ENCODE peak calls at places on chromosome 7, in five cellular contexts. H is upper lobe of left lung, K is GM12865, D is neural crest cell, A is mucosa of gallbladder. Q is an unnamed sample.

GRCh38 chr7:105718511-105718925 is 137.2 kb upstream of the EFCAB10 start:
- DNase-seq in H (no peak), K (no peak), D (no peak), A (peak; percentile 47), Q (no peak)

GRCh38 chr7:36810476-36810875 is 86.2 kb upstream of the AOAH start:
- DNase-seq in H (no peak), K (no peak), D (no peak), A (no peak), Q (no peak)

GRCh38 chr7:134458341-134458805 is 527 bp downstream of the AKR1B1 start:
- DNase-seq in H (peak; percentile 90), K (peak; percentile 72), D (peak; percentile 60), A (peak; percentile 52), Q (peak; percentile 45)

GRCh38 chr7:40903872-40904271 is 769.1 kb downstream of the SUGCT start:
- DNase-seq in H (no peak), K (no peak), D (no peak), A (no peak), Q (no peak)

GRCh38 chr7:44634839-44635591 is 28.6 kb downstream of the OGDH start:
- DNase-seq in H (peak; percentile 62), K (no peak), D (no peak), A (peak; percentile 42), Q (no peak)

GRCh38 chr7:22647451-22648257 is 79.3 kb upstream of the IL6 start:
- DNase-seq in H (no peak), K (no peak), D (no peak), A (no peak), Q (peak; percentile 91)

GRCh38 chr7:47327698-47328391 is 254.1 kb downstream of the TNS3 start:
- DNase-seq in H (peak; percentile 93), K (no peak), D (peak; percentile 82), A (peak; percentile 80), Q (peak; percentile 78)

GRCh38 chr7:119482209-119482608 is 790.8 kb upstream of the KCND2 start:
- DNase-seq in H (peak; percentile 1), K (peak; percentile 70), D (peak; percentile 10), A (no peak), Q (peak; percentile 7)

GRCh38 chr7:110786576-110786975 is 304.4 kb upstream of the LRRN3 start:
- DNase-seq in H (no peak), K (no peak), D (no peak), A (no peak), Q (no peak)

GRCh38 chr7:145729701-145730100 is 386.9 kb upstream of the CNTNAP2 start:
- DNase-seq in H (no peak), K (no peak), D (no peak), A (no peak), Q (peak; percentile 35)

GRCh38 chr7:18306696-18307095 is 188.9 kb upstream of the HDAC9 start:
- DNase-seq in H (no peak), K (no peak), D (no peak), A (no peak), Q (no peak)

GRCh38 chr7:34190299-34190698 is 285.0 kb downstream of the BMPER start:
- DNase-seq in H (no peak), K (no peak), D (no peak), A (no peak), Q (no peak)

GRCh38 chr7:4066206-4066605 is 615.9 kb upstream of the FOXK1 start:
- DNase-seq in H (no peak), K (no peak), D (no peak), A (no peak), Q (no peak)

GRCh38 chr7:5210751-5211338 is 20.8 kb downstream of the WIPI2 start:
- DNase-seq in H (no peak), K (no peak), D (no peak), A (no peak), Q (peak; percentile 14)

GRCh38 chr7:73735526-73735905 is 3.1 kb downstream of the ABHD11 start:
- DNase-seq in H (no peak), K (no peak), D (no peak), A (no peak), Q (no peak)

GRCh38 chr7:40542982-40543741 is 408.4 kb downstream of the SUGCT start:
- DNase-seq in H (no peak), K (no peak), D (no peak), A (no peak), Q (peak; percentile 35)

GRCh38 chr7:114790526-114790925 is 131.4 kb upstream of the MDFIC start:
- DNase-seq in H (no peak), K (no peak), D (no peak), A (no peak), Q (peak; percentile 4)

GRCh38 chr7:130345725-130346124 is 1.1 kb downstream of the CPA5 start:
- DNase-seq in H (no peak), K (no peak), D (no peak), A (no peak), Q (no peak)

GRCh38 chr7:31549621-31550020 is 35.7 kb downstream of the ITPRID1 start:
- DNase-seq in H (no peak), K (no peak), D (no peak), A (no peak), Q (no peak)

GRCh38 chr7:47587389-47587788 is 5.5 kb upstream of the TNS3 start:
- DNase-seq in H (no peak), K (no peak), D (no peak), A (no peak), Q (no peak)

GRCh38 chr7:46810986-46811385 is 770.9 kb downstream of the TNS3 start:
- DNase-seq in H (no peak), K (no peak), D (no peak), A (no peak), Q (no peak)

GRCh38 chr7:129925416-129926002 is 27.3 kb downstream of the UBE2H start:
- DNase-seq in H (no peak), K (no peak), D (no peak), A (no peak), Q (peak; percentile 39)

GRCh38 chr7:148773344-148773743 is 74.6 kb downstream of the CUL1 start:
- DNase-seq in H (no peak), K (peak; percentile 56), D (no peak), A (no peak), Q (peak; percentile 88)

GRCh38 chr7:131538791-131539179 is 17.6 kb downstream of the PODXL start:
- DNase-seq in H (no peak), K (no peak), D (no peak), A (no peak), Q (no peak)

GRCh38 chr7:94510582-94511456 is 1.2 kb downstream of the CASD1 start:
- DNase-seq in H (no peak), K (peak; percentile 42), D (peak; percentile 31), A (peak; percentile 20), Q (peak; percentile 12)

GRCh38 chr7:92973964-92974363 is 137.6 kb upstream of the CDK6 start:
- DNase-seq in H (no peak), K (no peak), D (no peak), A (no peak), Q (peak; percentile 19)

GRCh38 chr7:105673367-105674188 is 92.3 kb upstream of the EFCAB10 start:
- DNase-seq in H (peak; percentile 45), K (no peak), D (no peak), A (peak; percentile 35), Q (no peak)

GRCh38 chr7:75010036-75010435 is 45.5 kb downstream of the CASTOR2 start:
- DNase-seq in H (no peak), K (no peak), D (no peak), A (no peak), Q (no peak)

GRCh38 chr7:148882668-148883232 is 1.3 kb downstream of the EZH2 start:
- DNase-seq in H (no peak), K (no peak), D (no peak), A (no peak), Q (no peak)

GRCh38 chr7:68176974-68177373 is 1180.3 kb downstream of the TYW1 start:
- DNase-seq in H (no peak), K (peak; percentile 31), D (peak; percentile 66), A (peak; percentile 48), Q (peak; percentile 51)

GRCh38 chr7:131383417-131383816 is 55.7 kb downstream of the MKLN1 start:
- DNase-seq in H (no peak), K (no peak), D (no peak), A (no peak), Q (peak; percentile 26)

GRCh38 chr7:30315589-30315988 is 31.2 kb downstream of the ZNRF2 start:
- DNase-seq in H (no peak), K (no peak), D (no peak), A (no peak), Q (no peak)